ENCODE peak calls at places on chromosomes 6 and 20, in six cellular contexts. D, V, S, O, Z and P are unnamed samples.
A peak's percentile ranks its signal among the peaks of the same experiment; 100 is the strongest.

GRCh38 chr6:25675172-25675571 is 23.2 kb downstream of the SCGN start:
- DNase-seq in D (no peak), V (no peak), S (no peak), O (no peak), Z (no peak), P (no peak)

GRCh38 chr6:14381225-14381887 is 263.8 kb downstream of the CD83 start:
- DNase-seq in D (peak; percentile 53), V (peak; percentile 49), S (peak; percentile 65), O (no peak), Z (no peak), P (no peak)

GRCh38 chr6:168247456-168248147 is 72.0 kb downstream of the DACT2 start:
- DNase-seq in D (no peak), V (no peak), S (no peak), O (peak; percentile 68), Z (no peak), P (no peak)

GRCh38 chr6:110017306-110017705 is 39.2 kb downstream of the GPR6 start:
- DNase-seq in D (no peak), V (no peak), S (no peak), O (no peak), Z (no peak), P (no peak)

GRCh38 chr20:36773548-36774242 is at the start of gene DSN1:
- DNase-seq in D (peak; percentile 98), V (peak; percentile 100), S (peak; percentile 98), O (peak; percentile 96), Z (peak; percentile 99), P (peak; percentile 97)

GRCh38 chr6:24910850-24911712 is 24.7 kb downstream of the RIPOR2 start:
- DNase-seq in D (peak; percentile 65), V (no peak), S (peak; percentile 67), O (peak; percentile 57), Z (peak; percentile 8), P (peak; percentile 65)

GRCh38 chr20:59074456-59074855 is 31.9 kb upstream of the PRELID3B start:
- DNase-seq in D (no peak), V (no peak), S (no peak), O (no peak), Z (no peak), P (peak; percentile 79)

GRCh38 chr20:34792687-34793363 is 32.6 kb downstream of the NCOA6 start:
- DNase-seq in D (no peak), V (no peak), S (no peak), O (no peak), Z (no peak), P (no peak)

GRCh38 chr6:42294759-42295158 is 77.1 kb upstream of the MRPS10 start:
- DNase-seq in D (no peak), V (no peak), S (no peak), O (peak; percentile 81), Z (no peak), P (peak; percentile 76)

GRCh38 chr20:57306747-57307146 is 22.9 kb upstream of the SPO11 start:
- DNase-seq in D (no peak), V (no peak), S (no peak), O (no peak), Z (peak; percentile 19), P (no peak)

GRCh38 chr6:41696788-41697187 is 38.6 kb downstream of the TFEB start:
- DNase-seq in D (no peak), V (no peak), S (no peak), O (no peak), Z (no peak), P (no peak)

GRCh38 chr6:34973547-34974248 is 84.6 kb downstream of the ANKS1A start:
- DNase-seq in D (no peak), V (no peak), S (no peak), O (no peak), Z (no peak), P (no peak)

GRCh38 chr20:38751360-38751976 is 3.2 kb downstream of the ACTR5 start:
- DNase-seq in D (no peak), V (no peak), S (no peak), O (peak; percentile 46), Z (peak; percentile 30), P (peak; percentile 46)

GRCh38 chr6:157756708-157757429 is 66.2 kb upstream of the SNX9 start:
- DNase-seq in D (peak; percentile 90), V (peak; percentile 93), S (peak; percentile 79), O (peak; percentile 80), Z (peak; percentile 77), P (peak; percentile 73)

GRCh38 chr6:15365273-15365687 is 119.4 kb downstream of the JARID2 start:
- DNase-seq in D (peak; percentile 46), V (no peak), S (peak; percentile 27), O (peak; percentile 87), Z (peak; percentile 32), P (peak; percentile 84)

GRCh38 chr20:59598625-59599310 is 5.6 kb upstream of the PHACTR3 start:
- DNase-seq in D (peak; percentile 70), V (peak; percentile 65), S (peak; percentile 32), O (no peak), Z (peak; percentile 16), P (no peak)

GRCh38 chr6:32761548-32761947 is 1.8 kb downstream of the HLA-DQB2 start:
- DNase-seq in D (no peak), V (no peak), S (no peak), O (no peak), Z (no peak), P (no peak)

GRCh38 chr6:107235007-107235406 is 119.7 kb upstream of the BEND3 start:
- DNase-seq in D (no peak), V (no peak), S (no peak), O (no peak), Z (no peak), P (no peak)

GRCh38 chr6:106476326-106477105 is 116.0 kb downstream of the CRYBG1 start:
- DNase-seq in D (no peak), V (no peak), S (no peak), O (peak; percentile 55), Z (no peak), P (peak; percentile 42)

GRCh38 chr20:11159728-11160127 is 485.9 kb upstream of the JAG1 start:
- DNase-seq in D (no peak), V (no peak), S (no peak), O (peak; percentile 91), Z (no peak), P (peak; percentile 91)

GRCh38 chr6:112923940-112924587 is 576.9 kb downstream of the RFPL4B start:
- DNase-seq in D (no peak), V (no peak), S (no peak), O (no peak), Z (no peak), P (no peak)

GRCh38 chr6:128491643-128492206 is 28.7 kb downstream of the PTPRK start:
- DNase-seq in D (no peak), V (no peak), S (no peak), O (peak; percentile 72), Z (no peak), P (peak; percentile 65)

GRCh38 chr6:38387461-38387860 is 252.3 kb downstream of the BTBD9 start:
- DNase-seq in D (no peak), V (no peak), S (no peak), O (no peak), Z (no peak), P (no peak)

GRCh38 chr20:19913927-19914614 is 103.1 kb upstream of the NAA20 start:
- DNase-seq in D (no peak), V (no peak), S (no peak), O (peak; percentile 24), Z (peak; percentile 50), P (peak; percentile 51)

GRCh38 chr6:16236648-16237199 is 1.7 kb upstream of the GMPR start:
- DNase-seq in D (no peak), V (no peak), S (no peak), O (peak; percentile 85), Z (no peak), P (peak; percentile 76)

GRCh38 chr20:62487564-62488086 is 11.8 kb upstream of the GATA5 start:
- DNase-seq in D (no peak), V (no peak), S (no peak), O (no peak), Z (no peak), P (no peak)

GRCh38 chr6:120871416-120872261 is 462.6 kb downstream of the TBC1D32 start:
- DNase-seq in D (peak; percentile 46), V (no peak), S (no peak), O (no peak), Z (no peak), P (no peak)

GRCh38 chr20:9458075-9458818 is 56.1 kb upstream of the LAMP5 start:
- DNase-seq in D (peak; percentile 58), V (peak; percentile 53), S (no peak), O (peak; percentile 20), Z (no peak), P (peak; percentile 20)

GRCh38 chr6:10589429-10589727 is 68.2 kb downstream of the GCNT2 start:
- DNase-seq in D (no peak), V (no peak), S (no peak), O (no peak), Z (no peak), P (no peak)

GRCh38 chr20:59027746-59028320 is 4.3 kb downstream of the ATP5F1E start:
- DNase-seq in D (no peak), V (no peak), S (no peak), O (peak; percentile 47), Z (no peak), P (peak; percentile 78)

GRCh38 chr20:51661609-51662178 is 106.5 kb downstream of the ATP9A start:
- DNase-seq in D (no peak), V (no peak), S (no peak), O (peak; percentile 52), Z (peak; percentile 7), P (peak; percentile 79)

GRCh38 chr6:11931296-11932035 is 80.6 kb upstream of the HIVEP1 start:
- DNase-seq in D (no peak), V (no peak), S (no peak), O (no peak), Z (no peak), P (no peak)

GRCh38 chr20:270517-270916 is 13.0 kb downstream of the DEFB132 start:
- DNase-seq in D (no peak), V (peak; percentile 24), S (no peak), O (no peak), Z (no peak), P (no peak)
- H3K14ac ChIP-seq in D (no peak overlapping the region), V (no peak overlapping the region), S (no peak overlapping the region), O (no peak overlapping the region), Z (no peak overlapping the region), P (no peak overlapping the region)

DNA sequence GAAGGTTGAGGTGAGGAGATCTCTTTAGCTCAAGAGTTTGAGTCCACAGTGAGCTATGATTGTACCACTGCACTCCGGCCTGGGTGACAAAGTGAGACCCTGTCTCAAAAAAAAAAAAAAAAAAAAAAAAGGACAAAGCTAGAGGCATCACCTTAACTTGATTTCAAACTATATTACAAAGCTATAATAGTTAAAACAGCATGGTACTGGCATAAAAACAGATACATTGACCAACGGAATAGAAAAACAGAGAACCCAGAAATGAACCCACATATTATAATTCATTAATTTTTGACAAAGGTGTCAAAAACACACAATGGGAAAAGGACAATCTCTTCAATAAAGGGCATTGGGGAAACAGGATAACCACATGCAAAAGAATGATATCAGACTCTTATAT is 50.8 kb upstream of the MBOAT1 start:
- DNase-seq in D (no peak), V (no peak), S (no peak), O (no peak), Z (no peak), P (no peak)
- H3K14ac ChIP-seq in D (no peak overlapping the region), V (no peak overlapping the region), S (no peak overlapping the region), O (no peak overlapping the region), Z (no peak overlapping the region), P (no peak overlapping the region)

DNA sequence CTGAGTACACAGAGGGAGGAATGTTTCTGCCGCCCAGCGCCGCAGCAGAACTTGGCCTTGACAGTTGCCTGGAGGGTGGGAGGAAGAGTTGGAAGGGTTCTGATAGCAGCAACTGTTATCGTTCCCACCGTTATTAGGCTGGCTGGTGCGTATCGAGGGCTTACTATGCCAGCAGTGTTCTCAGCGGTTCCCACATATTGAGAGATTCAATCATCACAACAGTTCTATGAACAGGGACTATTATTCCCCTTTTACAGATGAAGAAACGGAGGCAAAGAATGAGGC is 380.1 kb upstream of the SULF2 start:
- DNase-seq in D (no peak), V (no peak), S (no peak), O (no peak), Z (no peak), P (no peak)
- H3K14ac ChIP-seq in D (no peak overlapping the region), V (no peak overlapping the region), S (no peak overlapping the region), O (no peak overlapping the region), Z (no peak overlapping the region), P (no peak overlapping the region)

GRCh38 chr6:55892749-55893357 is 17.5 kb upstream of the BMP5 start:
- DNase-seq in D (no peak), V (no peak), S (no peak), O (no peak), Z (no peak), P (peak; percentile 9)
- H3K14ac ChIP-seq in D (no peak overlapping the region), V (no peak overlapping the region), S (no peak overlapping the region), O (no peak overlapping the region), Z (no peak overlapping the region), P (peak overlapping the region; percentile 35)